ENCODE peak calls at places on chromosome 20, in ten cellular contexts. R is H1, S is astrocyte of the spinal cord, I is spleen, Y is esophagus squamous epithelium, B is stomach, F is right atrium auricular region, L is endothelial cell, V is breast epithelium, H is GM13977. Z is an unnamed sample.

GRCh38 chr20:10060223-10060622 is 25.4 kb downstream of the ANKEF1 start:
- DNase-seq in R (no peak), S (peak), I (no peak), Y (no peak), B (no peak), F (no peak), L (no peak), V (no peak), H (no peak), Z (no peak)

GRCh38 chr20:47789081-47789998 is 4.1 kb upstream of the SULF2 start:
- DNase-seq in R (no peak), S (no peak), I (no peak), Y (no peak), B (no peak), F (no peak), L (no peak), V (no peak), H (no peak), Z (no peak)

GRCh38 chr20:1588166-1588868 is 30.8 kb upstream of the SIRPD start:
- DNase-seq in R (no peak), S (no peak), I (no peak), Y (no peak), B (no peak), F (no peak), L (no peak), V (no peak), H (no peak), Z (no peak)

GRCh38 chr20:50645253-50646068 is 45.9 kb downstream of the RIPOR3 start:
- DNase-seq in R (peak), S (peak), I (no peak), Y (no peak), B (peak), F (no peak), L (peak), V (no peak), H (no peak), Z (no peak)

GRCh38 chr20:59933296-59933848 is at the start of gene SYCP2:
- DNase-seq in R (no peak), S (peak), I (peak), Y (no peak), B (peak), F (no peak), L (no peak), V (peak), H (peak), Z (no peak)

GRCh38 chr20:52991783-52992182 is 19.6 kb downstream of the TSHZ2 start:
- DNase-seq in R (no peak), S (no peak), I (no peak), Y (no peak), B (no peak), F (no peak), L (peak), V (no peak), H (no peak), Z (no peak)

GRCh38 chr20:9319687-9320384 is 194.6 kb upstream of the LAMP5 start:
- DNase-seq in R (no peak), S (no peak), I (no peak), Y (no peak), B (no peak), F (no peak), L (no peak), V (no peak), H (no peak), Z (no peak)

GRCh38 chr20:11454966-11455799 is 462.5 kb upstream of the BTBD3 start:
- DNase-seq in R (no peak), S (peak), I (no peak), Y (no peak), B (no peak), F (no peak), L (peak), V (no peak), H (no peak), Z (no peak)

GRCh38 chr20:50305636-50306477 is 115.2 kb downstream of the CEBPB start:
- DNase-seq in R (no peak), S (no peak), I (peak), Y (no peak), B (no peak), F (no peak), L (no peak), V (no peak), H (no peak), Z (no peak)

GRCh38 chr20:47137231-47137865 is 219.2 kb downstream of the ZMYND8 start:
- DNase-seq in R (no peak), S (no peak), I (no peak), Y (no peak), B (no peak), F (no peak), L (no peak), V (no peak), H (no peak), Z (no peak)

GRCh38 chr20:51321343-51322163 is 221.0 kb downstream of the NFATC2 start:
- DNase-seq in R (no peak), S (no peak), I (no peak), Y (no peak), B (no peak), F (no peak), L (no peak), V (no peak), H (no peak), Z (no peak)

GRCh38 chr20:48298851-48299484 is 513.7 kb upstream of the SULF2 start:
- DNase-seq in R (no peak), S (peak), I (no peak), Y (no peak), B (no peak), F (no peak), L (no peak), V (no peak), H (no peak), Z (no peak)

GRCh38 chr20:32972181-32973076 is 31.8 kb downstream of the SUN5 start:
- DNase-seq in R (no peak), S (no peak), I (peak), Y (peak), B (no peak), F (peak), L (peak), V (no peak), H (peak), Z (peak)

GRCh38 chr20:944148-944547 is 28.0 kb upstream of the ANGPT4 start:
- DNase-seq in R (no peak), S (no peak), I (no peak), Y (no peak), B (no peak), F (no peak), L (no peak), V (no peak), H (no peak), Z (no peak)

GRCh38 chr20:50992336-50992732 is 30.6 kb downstream of the KCNG1 start:
- DNase-seq in R (no peak), S (no peak), I (no peak), Y (no peak), B (no peak), F (no peak), L (no peak), V (no peak), H (no peak), Z (no peak)

GRCh38 chr20:25000268-25000801 is 7.8 kb upstream of the APMAP start:
- DNase-seq in R (no peak), S (peak), I (peak), Y (no peak), B (peak), F (peak), L (no peak), V (peak), H (no peak), Z (no peak)

DNA sequence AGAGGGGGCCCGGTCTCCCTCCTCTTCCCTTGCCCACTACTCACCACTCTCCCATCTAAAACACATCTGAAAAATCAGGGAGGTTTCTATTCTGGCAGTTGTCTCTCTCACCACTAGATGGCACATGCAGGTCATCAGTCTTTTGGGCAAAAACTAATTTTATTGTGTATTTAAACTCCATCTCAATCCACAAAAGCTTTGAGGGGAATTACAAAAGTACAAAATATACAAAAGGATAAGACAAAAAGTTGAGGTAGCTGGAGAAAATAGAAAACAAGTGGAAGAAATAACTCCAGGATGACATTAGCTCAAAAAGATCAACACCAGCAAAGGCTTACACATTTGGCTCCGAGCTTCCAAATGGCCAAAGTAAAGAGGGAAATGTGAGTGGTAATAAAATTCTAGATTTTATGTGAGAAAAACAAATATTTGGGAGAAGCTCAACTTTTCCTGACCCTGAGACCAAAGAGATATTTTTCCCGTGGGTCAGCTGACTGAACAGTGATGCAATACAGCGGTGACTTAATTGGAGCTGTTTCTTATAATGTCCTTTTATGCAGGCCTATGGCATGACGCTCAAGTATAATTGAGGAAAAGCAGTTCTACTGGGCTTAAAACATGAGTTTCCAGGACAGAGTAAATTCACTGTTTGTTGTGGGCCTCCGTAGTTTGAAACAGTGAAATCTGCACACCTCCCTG is 79.8 kb upstream of the CHD6 start:
- DNase-seq in R (no peak), S (peak), I (no peak), Y (no peak), B (no peak), F (no peak), L (peak), V (no peak), H (peak), Z (peak)
- TF ChIP-seq CTCF in R (peak), S (peak), I (peak), Y (peak), B (peak), F (peak), L (peak), V (peak), H (peak), Z (peak)

GRCh38 chr20:57224641-57225138 is 41.8 kb downstream of the BMP7 start:
- DNase-seq in R (no peak), S (no peak), I (no peak), Y (no peak), B (no peak), F (no peak), L (no peak), V (no peak), H (no peak), Z (no peak)

GRCh38 chr20:57222631-57222950 is 43.9 kb downstream of the BMP7 start:
- DNase-seq in R (no peak), S (no peak), I (no peak), Y (no peak), B (no peak), F (no peak), L (no peak), V (no peak), H (no peak), Z (no peak)

GRCh38 chr20:57225197-57225733 is 41.2 kb downstream of the BMP7 start:
- DNase-seq in R (no peak), S (no peak), I (no peak), Y (no peak), B (no peak), F (no peak), L (no peak), V (no peak), H (no peak), Z (no peak)

GRCh38 chr20:57223648-57224489 is 42.6 kb downstream of the BMP7 start:
- DNase-seq in R (no peak), S (no peak), I (no peak), Y (no peak), B (no peak), F (peak), L (no peak), V (no peak), H (no peak), Z (no peak)

GRCh38 chr20:57225830-57226229 is 40.6 kb downstream of the BMP7 start:
- DNase-seq in R (no peak), S (no peak), I (no peak), Y (no peak), B (no peak), F (no peak), L (no peak), V (no peak), H (no peak), Z (no peak)
- TF ChIP-seq CTCF in R (no peak), S (no peak), I (no peak), Y (no peak), B (no peak), F (no peak), L (no peak), V (no peak), H (no peak), Z (no peak)

DNA sequence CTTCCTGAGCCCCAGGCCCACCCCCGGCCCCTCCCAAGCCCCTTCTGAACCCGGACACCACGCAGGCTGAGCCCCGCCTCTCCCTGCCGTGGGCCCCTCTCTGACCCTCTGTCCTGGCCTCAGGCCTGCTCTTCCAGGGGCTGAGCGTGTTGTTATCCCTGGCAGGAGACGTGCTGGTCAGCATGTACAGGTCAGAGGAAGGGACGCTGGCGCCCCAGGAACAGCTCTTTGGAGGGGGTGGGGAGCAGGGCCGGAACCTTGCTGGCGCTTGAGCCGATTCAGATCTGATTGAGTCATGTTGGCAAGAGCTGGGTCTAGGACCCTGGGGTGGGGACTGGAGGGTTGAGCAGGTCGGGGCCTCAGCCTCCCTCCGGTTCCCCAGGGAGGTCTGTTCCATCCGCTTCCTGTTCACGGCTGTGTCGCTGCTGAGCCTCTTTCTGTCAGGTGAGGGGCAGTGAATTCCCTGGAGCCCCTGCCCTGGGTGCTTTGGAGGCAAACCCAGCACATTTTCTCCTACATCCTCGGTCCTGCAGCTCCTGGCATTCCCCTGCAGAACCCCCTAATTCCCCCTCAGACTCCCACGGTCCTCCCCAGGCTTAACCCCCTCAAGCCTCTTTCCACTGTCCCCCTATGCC is 1.9 kb downstream of the SPAG4 start:
- DNase-seq in R (no peak), S (peak), I (peak), Y (no peak), B (peak), F (peak), L (peak), V (no peak), H (peak), Z (peak)
- TF ChIP-seq CTCF in R (peak), S (peak), I (peak), Y (peak), B (peak), F (no peak), L (no peak), V (peak), H (peak), Z (peak)

DNA sequence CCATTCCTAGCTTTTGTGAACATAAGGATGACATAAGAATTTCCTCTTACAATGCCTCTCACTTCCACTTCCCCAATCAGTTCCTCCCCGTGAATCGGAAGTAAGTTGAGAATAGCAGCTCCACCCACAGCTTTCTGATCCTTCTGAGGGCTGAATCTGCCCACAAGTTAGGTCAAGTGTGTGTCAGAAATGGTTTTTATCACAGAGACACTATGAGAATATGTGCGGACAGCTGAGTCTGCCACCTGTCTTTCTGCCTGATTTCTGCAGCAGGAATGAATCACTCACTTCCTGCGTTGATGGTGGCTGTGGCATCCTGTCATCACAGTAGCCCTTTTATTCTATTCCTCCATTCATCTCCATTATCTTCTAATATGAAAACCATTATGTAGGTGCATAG is 70.2 kb downstream of the RIN2 start:
- DNase-seq in R (no peak), S (peak), I (no peak), Y (no peak), B (no peak), F (no peak), L (no peak), V (no peak), H (peak), Z (peak)
- TF ChIP-seq CTCF in R (no peak), S (peak), I (peak), Y (peak), B (no peak), F (peak), L (no peak), V (no peak), H (peak), Z (peak)

Z was measured in GM13976.